ENCODE peak calls at places on chromosomes 1 and 21, in five cellular contexts. E, O, F, D and I are unnamed samples.

GRCh38 chr1:89724369-89725015 is 91.6 kb downstream of the LRRC8C start:
- DNase-seq in E (peak; percentile 59), O (no peak), F (no peak), D (no peak), I (peak; percentile 52)

GRCh38 chr1:222975472-222976122 is 160.8 kb downstream of the DISP1 start:
- DNase-seq in E (peak; percentile 28), O (no peak), F (no peak), D (no peak), I (no peak)

GRCh38 chr1:42369471-42369870 is 11.1 kb upstream of the RIMKLA start:
- DNase-seq in E (no peak), O (no peak), F (no peak), D (no peak), I (no peak)

GRCh38 chr1:223460566-223461189 is 67.5 kb downstream of the CCDC185 start:
- DNase-seq in E (no peak), O (no peak), F (no peak), D (no peak), I (no peak)

GRCh38 chr1:115671176-115672062 is 29.6 kb downstream of the VANGL1 start:
- DNase-seq in E (peak; percentile 69), O (peak; percentile 50), F (no peak), D (no peak), I (no peak)

GRCh38 chr21:27365394-27365793 is 398.5 kb upstream of the ADAMTS5 start:
- DNase-seq in E (peak; percentile 76), O (no peak), F (no peak), D (no peak), I (no peak)

GRCh38 chr1:46611691-46612221 is 4.9 kb downstream of the MOB3C start:
- DNase-seq in E (no peak), O (peak; percentile 56), F (no peak), D (peak; percentile 48), I (no peak)

GRCh38 chr21:35932232-35932911 is 128.0 kb downstream of the SETD4 start:
- DNase-seq in E (peak; percentile 95), O (peak; percentile 13), F (no peak), D (no peak), I (peak; percentile 36)

GRCh38 chr1:225318706-225319575 is 108.9 kb downstream of the LBR start:
- DNase-seq in E (peak; percentile 36), O (peak; percentile 67), F (peak; percentile 27), D (peak; percentile 42), I (peak; percentile 2)

GRCh38 chr1:151949371-151950193 is 40.3 kb upstream of the THEM4 start:
- DNase-seq in E (no peak), O (no peak), F (no peak), D (no peak), I (no peak)

GRCh38 chr1:203860396-203860951 is 925 bp upstream of the SNRPE start:
- DNase-seq in E (peak; percentile 10), O (peak; percentile 29), F (no peak), D (no peak), I (no peak)

GRCh38 chr1:154386643-154387352 is 18.3 kb upstream of the IL6R start:
- DNase-seq in E (no peak), O (no peak), F (peak; percentile 60), D (no peak), I (no peak)

GRCh38 chr1:81042225-81042624 is 758.5 kb upstream of the ADGRL2 start:
- DNase-seq in E (no peak), O (no peak), F (no peak), D (no peak), I (no peak)

GRCh38 chr1:172605641-172606040 is 53.3 kb upstream of the FASLG start:
- DNase-seq in E (no peak), O (no peak), F (no peak), D (no peak), I (no peak)

GRCh38 chr1:17184161-17184665 is 20.7 kb upstream of the PADI1 start:
- DNase-seq in E (no peak), O (no peak), F (no peak), D (no peak), I (no peak)

GRCh38 chr1:55212349-55213028 is 2.7 kb downstream of the USP24 start:
- DNase-seq in E (no peak), O (no peak), F (no peak), D (no peak), I (no peak)
- TF ChIP-seq RCOR1 in E (no peak), O (no peak), F (no peak), D (no peak), I (no peak)

GRCh38 chr1:211625040-211625439 is 46.1 kb upstream of the SLC30A1 start:
- DNase-seq in E (peak; percentile 51), O (peak; percentile 63), F (no peak), D (peak; percentile 48), I (no peak)
- TF ChIP-seq RCOR1 in E (no peak), O (no peak), F (no peak), D (no peak), I (no peak)

GRCh38 chr1:65958561-65959350 is 166.1 kb downstream of the PDE4B start:
- DNase-seq in E (peak; percentile 60), O (peak; percentile 65), F (peak; percentile 47), D (peak; percentile 46), I (peak; percentile 7)
- TF ChIP-seq RCOR1 in E (no peak), O (no peak), F (no peak), D (peak; percentile 35), I (no peak)

GRCh38 chr1:237386362-237387143 is 344.6 kb downstream of the RYR2 start:
- DNase-seq in E (peak; percentile 32), O (peak; percentile 26), F (peak; percentile 31), D (peak; percentile 39), I (no peak)
- TF ChIP-seq RCOR1 in E (no peak), O (no peak), F (no peak), D (no peak), I (no peak)

GRCh38 chr1:243742814-243743213 is 107.2 kb downstream of the AKT3 start:
- DNase-seq in E (peak; percentile 96), O (no peak), F (no peak), D (no peak), I (no peak)

GRCh38 chr1:243748227-243748626 is 101.8 kb downstream of the AKT3 start:
- DNase-seq in E (no peak), O (no peak), F (no peak), D (no peak), I (no peak)

GRCh38 chr1:243748706-243749283 is 101.2 kb downstream of the AKT3 start:
- DNase-seq in E (peak; percentile 88), O (peak; percentile 80), F (peak; percentile 55), D (peak; percentile 77), I (peak; percentile 28)

GRCh38 chr1:243746736-243747135 is 103.3 kb downstream of the AKT3 start:
- DNase-seq in E (no peak), O (no peak), F (no peak), D (no peak), I (no peak)

DNA sequence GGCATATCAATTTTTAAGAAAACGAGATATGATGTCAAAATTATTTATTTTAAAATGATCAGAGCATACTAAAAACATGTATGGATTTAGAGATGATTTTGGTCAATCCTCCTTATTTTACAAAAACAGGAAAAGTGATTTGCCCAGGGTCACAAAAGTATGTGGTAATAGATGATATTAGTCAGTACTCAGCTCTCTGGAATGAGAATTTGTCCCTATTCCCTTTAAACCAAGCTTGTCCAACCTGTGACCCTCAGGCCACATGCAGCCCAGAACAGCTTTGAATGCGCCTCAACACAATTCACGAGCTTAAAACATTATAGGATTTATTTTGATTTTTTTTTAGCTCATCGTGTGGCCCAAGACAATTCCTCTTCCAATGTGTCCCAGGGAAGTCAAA is 104.7 kb downstream of the AKT3 start:
- DNase-seq in E (peak; percentile 33), O (no peak), F (no peak), D (no peak), I (no peak)
- TF ChIP-seq RCOR1 in E (no peak), O (no peak), F (no peak), D (no peak), I (no peak)

GRCh38 chr1:206505702-206506375 is 1.5 kb upstream of the RASSF5 start:
- DNase-seq in E (peak; percentile 54), O (no peak), F (no peak), D (peak; percentile 51), I (no peak)
- TF ChIP-seq RCOR1 in E (no peak), O (no peak), F (no peak), D (no peak), I (no peak)

GRCh38 chr21:44085491-44086321 is 21.5 kb upstream of the PWP2 start:
- DNase-seq in E (no peak), O (no peak), F (no peak), D (no peak), I (no peak)
- TF ChIP-seq RCOR1 in E (no peak), O (no peak), F (no peak), D (no peak), I (no peak)

DNA sequence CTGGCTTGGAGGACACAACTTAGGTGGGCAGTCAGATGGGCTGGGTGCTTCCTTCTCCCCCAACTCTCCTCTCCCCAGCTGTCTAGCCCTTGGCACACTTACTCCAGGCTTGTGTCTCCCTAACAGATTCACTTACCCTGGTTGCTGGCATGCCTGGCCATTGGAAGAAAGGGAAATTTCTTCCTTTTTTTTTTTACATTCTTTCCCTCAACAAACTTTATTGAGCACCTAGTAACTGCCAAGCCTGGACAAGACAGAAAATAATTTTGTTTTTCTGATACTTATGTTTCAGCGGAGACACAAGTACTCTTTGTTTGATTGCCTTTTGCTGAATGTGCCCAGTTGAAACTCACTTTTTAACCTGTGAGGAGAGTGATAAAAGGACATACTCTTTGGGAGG is 144.3 kb upstream of the KCNJ6 start:
- DNase-seq in E (no peak), O (no peak), F (no peak), D (no peak), I (no peak)
- TF ChIP-seq RCOR1 in E (no peak), O (no peak), F (no peak), D (no peak), I (no peak)

GRCh38 chr21:22584308-22584707 is 1586.1 kb downstream of the NCAM2 start:
- DNase-seq in E (no peak), O (no peak), F (no peak), D (no peak), I (no peak)

DNA sequence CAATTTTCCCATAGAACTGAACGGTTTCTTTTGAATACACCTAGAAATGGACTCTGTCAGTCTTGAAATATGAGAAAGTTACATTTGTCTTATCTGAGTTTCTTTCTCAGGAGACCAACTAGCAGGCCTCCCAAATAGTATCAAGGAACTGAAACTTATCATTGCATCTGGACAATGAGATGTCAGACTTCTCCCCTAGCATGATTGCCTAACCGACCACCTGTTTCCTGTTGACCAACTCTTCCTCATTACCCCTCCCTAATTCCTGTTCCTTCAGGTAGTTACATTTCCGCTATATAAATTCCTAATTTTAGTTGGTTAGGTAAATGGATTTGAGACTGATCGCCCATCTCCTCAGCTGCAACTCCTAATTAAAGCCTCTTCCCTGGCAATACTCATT is 1587.3 kb downstream of the NCAM2 start:
- DNase-seq in E (no peak), O (no peak), F (no peak), D (no peak), I (no peak)
- TF ChIP-seq RCOR1 in E (no peak), O (no peak), F (no peak), D (no peak), I (no peak)